ENCODE peak calls at places on chromosomes 12 and 14, in six cellular contexts. C, W, Y, O, H and R are unnamed samples.

GRCh38 chr12:55996715-55997534 is at the start of gene SUOX:
- DNase-seq in C (peak; percentile 95), W (peak; percentile 97), Y (peak; percentile 98), O (peak; percentile 98), H (peak; percentile 98), R (peak; percentile 98)

GRCh38 chr14:52873694-52874093 is 77.2 kb downstream of the FERMT2 start:
- DNase-seq in C (no peak), W (peak; percentile 89), Y (no peak), O (no peak), H (no peak), R (peak; percentile 87)

GRCh38 chr12:80262372-80263170 is 163.2 kb downstream of the OTOGL start:
- DNase-seq in C (no peak), W (no peak), Y (no peak), O (no peak), H (peak; percentile 23), R (peak; percentile 76)

GRCh38 chr12:87136330-87136976 is 880.3 kb upstream of the MGAT4C start:
- DNase-seq in C (peak; percentile 57), W (peak; percentile 68), Y (no peak), O (no peak), H (peak; percentile 40), R (peak; percentile 65)

GRCh38 chr12:92827836-92828431 is 101.2 kb downstream of the EEA1 start:
- DNase-seq in C (peak; percentile 7), W (peak; percentile 74), Y (peak; percentile 69), O (peak; percentile 36), H (peak; percentile 72), R (peak; percentile 70)

GRCh38 chr12:71045781-71046180 is 112.0 kb downstream of the TSPAN8 start:
- DNase-seq in C (peak; percentile 32), W (peak; percentile 81), Y (peak; percentile 28), O (no peak), H (peak; percentile 78), R (peak; percentile 58)

GRCh38 chr14:20418501-20418909 is 5.2 kb upstream of the TEP1 start:
- DNase-seq in C (no peak), W (no peak), Y (no peak), O (no peak), H (no peak), R (no peak)

GRCh38 chr14:70190156-70190555 is 1.4 kb upstream of the SLC8A3 start:
- DNase-seq in C (no peak), W (no peak), Y (no peak), O (peak; percentile 27), H (no peak), R (no peak)

GRCh38 chr12:105742567-105742874 is 396.2 kb downstream of the NUAK1 start:
- DNase-seq in C (no peak), W (no peak), Y (no peak), O (no peak), H (no peak), R (peak; percentile 30)

GRCh38 chr12:53738834-53739284 is 11.6 kb upstream of the CALCOCO1 start:
- DNase-seq in C (no peak), W (no peak), Y (no peak), O (no peak), H (no peak), R (no peak)
- H3K4me3 ChIP-seq in C (no peak overlapping the region), W (no peak overlapping the region), Y (no peak overlapping the region), O (peak overlapping the region; percentile 48), H (no peak overlapping the region), R (no peak overlapping the region)

DNA sequence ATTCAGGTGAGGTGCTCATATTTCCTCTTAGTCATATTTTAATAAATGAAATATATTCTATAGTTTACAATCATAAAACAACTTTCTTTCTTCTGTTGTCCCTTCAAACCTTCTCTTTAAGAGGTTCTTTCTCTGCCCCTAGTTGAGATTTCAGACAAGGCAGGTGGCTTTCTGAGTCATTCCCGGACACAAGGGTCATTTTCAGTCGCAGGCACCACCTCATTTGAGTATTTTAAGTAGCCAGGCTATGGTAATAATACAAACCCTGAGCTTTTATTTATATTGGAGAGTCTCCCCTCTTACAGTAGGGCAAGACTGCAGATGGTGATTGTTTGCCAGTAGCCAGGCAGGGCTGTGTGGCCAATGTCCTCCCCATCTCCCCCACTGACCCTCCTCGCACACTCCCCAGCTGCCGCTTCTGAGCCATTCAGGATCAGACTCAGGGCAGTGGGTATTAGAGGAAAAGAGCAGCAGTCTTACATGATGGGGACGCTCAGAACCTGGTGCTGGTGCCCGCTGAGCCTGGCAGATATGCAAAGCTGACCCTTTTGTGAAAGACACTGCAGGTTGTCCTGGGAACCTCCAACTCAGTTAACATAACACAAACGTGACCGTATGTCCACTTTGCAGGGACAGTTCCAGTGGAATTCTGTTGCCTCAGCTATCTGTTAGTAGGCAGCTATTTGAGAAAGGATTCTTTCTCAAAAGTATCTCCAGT is 101.1 kb upstream of the BCL2L14 start:
- DNase-seq in C (no peak), W (no peak), Y (no peak), O (peak; percentile 25), H (no peak), R (no peak)
- H2AFZ ChIP-seq in C (no peak overlapping the region), W (no peak overlapping the region), Y (no peak overlapping the region), O (peak overlapping the region; percentile 27), H (no peak overlapping the region), R (no peak overlapping the region)

GRCh38 chr14:22494486-22495135 is 94.4 kb downstream of the DAD1 start:
- DNase-seq in C (no peak), W (no peak), Y (no peak), O (no peak), H (no peak), R (no peak)
- H3K4me3 ChIP-seq in C (no peak overlapping the region), W (no peak overlapping the region), Y (no peak overlapping the region), O (no peak overlapping the region), H (no peak overlapping the region), R (no peak overlapping the region)

GRCh38 chr12:119200601-119201000 is 21.9 kb downstream of the HSPB8 start:
- DNase-seq in C (no peak), W (no peak), Y (no peak), O (no peak), H (no peak), R (no peak)

GRCh38 chr12:119204716-119205285 is 26.1 kb downstream of the HSPB8 start:
- DNase-seq in C (no peak), W (no peak), Y (no peak), O (no peak), H (no peak), R (no peak)

GRCh38 chr12:119204137-119204536 is 25.4 kb downstream of the HSPB8 start:
- DNase-seq in C (no peak), W (no peak), Y (no peak), O (no peak), H (no peak), R (no peak)

GRCh38 chr12:119202121-119202527 is 23.4 kb downstream of the HSPB8 start:
- DNase-seq in C (no peak), W (no peak), Y (no peak), O (no peak), H (no peak), R (no peak)

GRCh38 chr12:119202544-119202943 is 23.8 kb downstream of the HSPB8 start:
- DNase-seq in C (no peak), W (no peak), Y (no peak), O (no peak), H (no peak), R (no peak)
- H2AFZ ChIP-seq in C (no peak overlapping the region), W (no peak overlapping the region), Y (no peak overlapping the region), O (no peak overlapping the region), H (no peak overlapping the region), R (no peak overlapping the region)